ENCODE peak calls at places on chromosomes 13 and 19, in seven cellular contexts. K, N, G, M, U, H and Z are unnamed samples.

GRCh38 chr13:60957816-60958215 is 457.8 kb downstream of the PCDH20 start:
- DNase-seq in K (no peak), N (no peak), G (no peak), M (no peak), U (no peak), H (no peak), Z (no peak)

GRCh38 chr19:42325896-42326771 is 699 bp downstream of the MEGF8 start:
- DNase-seq in K (no peak), N (peak), G (no peak), M (peak), U (peak), H (no peak), Z (peak)

GRCh38 chr19:5154129-5154798 is 185.4 kb downstream of the KDM4B start:
- DNase-seq in K (no peak), N (peak), G (peak), M (peak), U (peak), H (no peak), Z (peak)

GRCh38 chr19:34082289-34083077 is 89.8 kb upstream of the LSM14A start:
- DNase-seq in K (no peak), N (peak), G (no peak), M (no peak), U (no peak), H (no peak), Z (no peak)

GRCh38 chr19:11164879-11165406 is 9.4 kb upstream of the SPC24 start:
- DNase-seq in K (no peak), N (no peak), G (no peak), M (no peak), U (no peak), H (no peak), Z (no peak)

GRCh38 chr19:5621311-5621944 is 1.1 kb downstream of the SAFB2 start:
- DNase-seq in K (no peak), N (no peak), G (no peak), M (no peak), U (no peak), H (no peak), Z (no peak)

GRCh38 chr13:92602560-92602959 is 624.0 kb upstream of the GPC6 start:
- DNase-seq in K (no peak), N (no peak), G (no peak), M (no peak), U (no peak), H (no peak), Z (no peak)

GRCh38 chr19:18391509-18392075 is 5.6 kb downstream of the GDF15 start:
- DNase-seq in K (no peak), N (no peak), G (no peak), M (no peak), U (no peak), H (no peak), Z (no peak)

GRCh38 chr19:54616840-54617560 is 13.3 kb upstream of the LILRB1 start:
- DNase-seq in K (no peak), N (no peak), G (no peak), M (no peak), U (no peak), H (no peak), Z (no peak)

GRCh38 chr13:109720758-109721184 is 65.6 kb downstream of the IRS2 start:
- DNase-seq in K (no peak), N (no peak), G (no peak), M (no peak), U (no peak), H (no peak), Z (no peak)

GRCh38 chr19:7832781-7833180 is 2.8 kb downstream of the EVI5L start:
- DNase-seq in K (no peak), N (no peak), G (no peak), M (no peak), U (no peak), H (no peak), Z (no peak)

GRCh38 chr13:51585234-51585672 is 991 bp downstream of the WDFY2 start:
- DNase-seq in K (no peak), N (no peak), G (no peak), M (no peak), U (peak), H (no peak), Z (no peak)

GRCh38 chr19:39890755-39891551 is 43.5 kb downstream of the FCGBP start:
- DNase-seq in K (no peak), N (no peak), G (no peak), M (no peak), U (no peak), H (no peak), Z (no peak)

GRCh38 chr19:14432817-14433453 is at the start of gene PKN1:
- DNase-seq in K (no peak), N (peak), G (peak), M (peak), U (no peak), H (no peak), Z (peak)

GRCh38 chr13:108681986-108682562 is 52.7 kb downstream of the MYO16 start:
- DNase-seq in K (no peak), N (no peak), G (no peak), M (no peak), U (no peak), H (no peak), Z (no peak)

GRCh38 chr19:2495130-2495641 is 19.3 kb downstream of the GADD45B start:
- DNase-seq in K (no peak), N (no peak), G (no peak), M (peak), U (peak), H (no peak), Z (peak)

GRCh38 chr19:48659768-48660167 is 13.0 kb downstream of the NTN5 start:
- DNase-seq in K (no peak), N (no peak), G (no peak), M (no peak), U (no peak), H (no peak), Z (no peak)

DNA sequence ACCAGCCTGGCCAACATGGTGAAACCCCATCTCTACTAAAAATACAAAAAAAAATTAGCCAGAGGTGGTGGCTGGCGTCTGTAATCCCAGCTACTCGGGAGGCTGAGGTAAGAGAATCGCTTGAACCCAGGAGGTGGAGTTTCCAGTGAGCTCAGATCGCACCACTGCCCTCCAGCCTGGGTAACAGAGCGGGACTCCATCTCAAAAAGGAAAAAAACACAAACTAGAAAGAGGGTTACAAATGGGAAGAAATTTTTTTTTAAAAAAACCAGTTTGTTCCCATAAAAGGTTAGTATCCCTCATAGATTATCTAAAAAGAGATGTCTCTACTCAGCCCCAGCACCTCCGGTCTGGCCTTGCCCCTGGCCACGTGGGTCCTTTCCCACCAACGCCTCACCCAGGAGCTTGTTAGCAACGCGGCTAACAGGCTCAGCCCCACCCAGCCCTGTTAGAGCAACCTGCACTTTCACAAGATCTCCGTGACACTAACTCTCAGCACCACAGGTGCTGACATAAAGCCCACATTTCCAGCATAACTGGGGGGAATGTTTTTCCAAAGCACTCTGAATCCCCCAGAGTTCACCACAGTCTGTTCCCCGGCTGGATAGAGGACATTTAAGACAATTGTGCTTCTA is 4.3 kb downstream of the DMKN start:
- DNase-seq in K (no peak), N (peak), G (peak), M (no peak), U (no peak), H (peak), Z (no peak)
- TF ChIP-seq REST in K (no peak), N (no peak), G (no peak), M (no peak), U (no peak), H (no peak), Z (no peak)

DNA sequence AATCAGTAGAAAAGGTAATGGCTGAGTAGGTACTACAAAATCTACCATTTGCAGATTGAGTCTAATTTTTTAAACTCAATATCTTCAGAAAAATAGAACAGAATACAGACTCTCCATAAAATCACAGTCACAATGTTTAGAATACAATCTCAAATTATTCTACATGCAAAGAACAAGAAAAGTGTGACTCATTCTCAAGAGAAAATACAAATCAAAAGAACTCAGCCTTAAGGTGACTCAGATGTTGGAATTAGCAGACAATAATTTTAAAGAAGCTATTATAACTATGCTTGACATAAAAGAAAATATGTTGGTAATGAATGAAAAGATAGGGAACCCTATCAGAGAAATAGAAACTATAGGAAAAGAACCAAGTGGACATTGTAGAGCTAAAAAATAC is 78.9 kb downstream of the RXFP2 start:
- DNase-seq in K (no peak), N (no peak), G (no peak), M (no peak), U (no peak), H (no peak), Z (no peak)
- TF ChIP-seq REST in K (no peak), N (no peak), G (no peak), M (no peak), U (no peak), H (no peak), Z (no peak)

GRCh38 chr13:102708211-102708610 is 13.4 kb upstream of the METTL21C start:
- DNase-seq in K (no peak), N (no peak), G (no peak), M (no peak), U (no peak), H (no peak), Z (no peak)

GRCh38 chr13:102708991-102709390 is 14.1 kb upstream of the METTL21C start:
- DNase-seq in K (no peak), N (no peak), G (no peak), M (no peak), U (no peak), H (no peak), Z (no peak)

GRCh38 chr13:102709536-102709935 is 14.7 kb upstream of the METTL21C start:
- DNase-seq in K (no peak), N (no peak), G (no peak), M (no peak), U (no peak), H (no peak), Z (no peak)

GRCh38 chr13:102710261-102710679 is 15.4 kb upstream of the METTL21C start:
- DNase-seq in K (no peak), N (no peak), G (no peak), M (no peak), U (no peak), H (no peak), Z (no peak)

DNA sequence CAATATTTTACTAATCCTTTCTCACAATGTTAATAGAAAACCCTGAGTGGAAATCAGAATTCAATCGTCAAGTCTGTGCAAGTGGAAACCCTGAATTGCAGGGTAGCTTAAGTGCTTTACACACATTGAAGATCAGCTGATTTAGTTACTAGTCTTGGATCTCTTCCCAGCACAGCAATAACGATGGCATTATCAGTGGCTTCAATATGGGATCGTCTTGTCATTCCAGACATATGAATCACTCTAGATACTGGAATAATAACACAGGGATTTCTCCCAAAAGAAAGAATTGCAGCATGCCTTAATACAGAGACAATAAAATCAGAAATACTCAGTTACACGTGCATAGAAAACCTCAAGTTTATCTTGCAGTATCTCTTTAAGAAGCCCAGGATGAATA is 12.6 kb upstream of the METTL21C start:
- DNase-seq in K (no peak), N (no peak), G (no peak), M (peak), U (no peak), H (no peak), Z (peak)
- TF ChIP-seq REST in K (no peak), N (no peak), G (no peak), M (no peak), U (no peak), H (no peak), Z (no peak)

GRCh38 chr13:46906440-46906839 is 9.6 kb upstream of the HTR2A start:
- DNase-seq in K (no peak), N (no peak), G (no peak), M (no peak), U (no peak), H (no peak), Z (no peak)

GRCh38 chr13:46909037-46909436 is 12.2 kb upstream of the HTR2A start:
- DNase-seq in K (no peak), N (no peak), G (no peak), M (no peak), U (no peak), H (no peak), Z (no peak)

GRCh38 chr13:46905249-46905648 is 8.4 kb upstream of the HTR2A start:
- DNase-seq in K (no peak), N (peak), G (no peak), M (no peak), U (no peak), H (no peak), Z (no peak)

GRCh38 chr13:46903748-46904147 is 6.9 kb upstream of the HTR2A start:
- DNase-seq in K (no peak), N (no peak), G (no peak), M (no peak), U (no peak), H (no peak), Z (no peak)

GRCh38 chr13:46908511-46908910 is 11.7 kb upstream of the HTR2A start:
- DNase-seq in K (no peak), N (no peak), G (no peak), M (no peak), U (no peak), H (no peak), Z (no peak)
- TF ChIP-seq REST in K (no peak), N (no peak), G (no peak), M (no peak), U (no peak), H (no peak), Z (no peak)

DNA sequence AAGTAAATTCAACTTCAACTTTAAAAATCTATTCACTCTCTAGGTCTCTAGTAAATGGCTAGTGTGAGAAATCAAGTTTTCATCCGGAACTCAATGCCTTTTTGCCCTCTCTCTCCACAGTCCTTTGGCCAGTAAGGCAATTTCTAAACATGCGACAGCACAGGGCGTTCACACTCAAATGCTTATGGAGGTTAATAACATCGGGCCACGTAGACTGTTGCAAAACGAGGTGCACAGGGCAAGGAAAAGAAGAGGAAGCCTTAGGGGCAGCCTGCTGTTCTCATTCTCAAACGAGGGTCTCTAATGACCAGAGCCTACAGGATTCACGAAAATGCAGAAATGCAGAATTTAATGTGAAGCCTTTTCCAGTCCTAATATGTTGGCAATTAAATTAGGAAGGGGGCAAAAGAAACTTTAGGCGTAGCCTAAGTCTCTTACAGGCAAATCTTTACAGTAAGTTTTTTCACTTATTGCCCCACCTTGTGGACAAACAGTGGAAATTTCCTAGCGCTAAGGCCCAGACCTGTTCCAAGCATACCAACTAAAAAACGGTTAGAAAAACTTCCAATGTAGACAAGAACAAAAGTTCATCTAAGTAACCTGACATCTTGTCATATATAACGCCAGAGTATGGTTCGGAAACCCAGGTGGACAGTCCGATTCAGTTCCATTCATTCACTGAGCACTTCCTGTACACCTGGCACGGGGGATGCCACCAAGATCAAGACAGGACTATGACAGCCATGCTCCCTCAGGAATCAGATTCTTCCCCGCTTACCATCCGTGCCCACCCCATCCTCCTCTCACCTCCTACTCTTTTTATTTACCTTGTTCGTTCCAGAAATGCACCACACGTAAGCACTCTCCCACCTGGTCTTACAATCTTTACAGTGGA is 5.1 kb downstream of the ZAR1L start:
- DNase-seq in K (peak), N (peak), G (peak), M (peak), U (peak), H (peak), Z (peak)
- TF ChIP-seq REST in K (no peak), N (no peak), G (no peak), M (no peak), U (no peak), H (no peak), Z (no peak)